ENCODE peak calls at places on chromosomes 6 and 20, in five cellular contexts. K is K562, W is HepG2, S is HCT116, Z is H1. N is an unnamed sample.

GRCh38 chr6:44101832-44102231 is 25.4 kb downstream of the MRPL14 start:
- DNase-seq in K (no peak), S (no peak), W (no peak), Z (no peak), N (no peak)

GRCh38 chr20:42373049-42373448 is 754.9 kb upstream of the CHD6 start:
- DNase-seq in W (no peak), Z (no peak), K (no peak), S (no peak), N (no peak)

GRCh38 chr6:88290432-88290831 is 124.3 kb upstream of the CNR1 start:
- DNase-seq in W (no peak), S (no peak), K (no peak), Z (no peak), N (peak; percentile 9)

GRCh38 chr20:40524071-40524470 is 165.0 kb downstream of the MAFB start:
- DNase-seq in Z (no peak), K (no peak), W (no peak), S (no peak), N (no peak)

GRCh38 chr20:21511850-21512633 is 1.8 kb downstream of the NKX2-2 start:
- DNase-seq in K (no peak), S (no peak), Z (peak; percentile 81), W (no peak), N (no peak)

GRCh38 chr20:62831854-62832211 is 15.0 kb downstream of the COL9A3 start:
- DNase-seq in K (no peak), Z (no peak), S (no peak), W (peak; percentile 65), N (no peak)

GRCh38 chr20:40564997-40565680 is 123.9 kb downstream of the MAFB start:
- DNase-seq in W (no peak), S (peak; percentile 71), Z (no peak), K (no peak), N (no peak)

GRCh38 chr6:37103169-37104039 is 66.5 kb upstream of the PIM1 start:
- DNase-seq in W (peak; percentile 85), K (peak; percentile 97), S (no peak), Z (no peak), N (no peak)

GRCh38 chr6:55174211-55175013 is at the start of gene HCRTR2:
- DNase-seq in Z (peak; percentile 59), W (no peak), S (no peak), K (no peak), N (no peak)

GRCh38 chr6:126217497-126217896 is 122.4 kb upstream of the CENPW start:
- DNase-seq in K (no peak), S (no peak), Z (no peak), W (no peak), N (no peak)

GRCh38 chr20:32535953-32536823 is 48.9 kb downstream of the NOL4L start:
- DNase-seq in S (peak; percentile 7), W (peak; percentile 79), K (peak; percentile 94), Z (peak; percentile 74), N (no peak)

GRCh38 chr6:41657131-41658094 is 19.1 kb downstream of the MDFI start:
- DNase-seq in W (peak; percentile 21), S (no peak), K (no peak), Z (no peak), N (no peak)

GRCh38 chr20:36113015-36113414 is 41.5 kb upstream of the EPB41L1 start:
- DNase-seq in K (no peak), S (no peak), Z (no peak), W (no peak), N (no peak)

GRCh38 chr6:43040542-43041257 is 13.0 kb downstream of the CUL7 start:
- DNase-seq in S (no peak), K (no peak), W (no peak), Z (no peak), N (no peak)

GRCh38 chr6:43070028-43070632 is 6.0 kb upstream of the PTK7 start:
- DNase-seq in S (peak; percentile 49), Z (no peak), W (peak; percentile 83), K (peak; percentile 51), N (no peak)

GRCh38 chr20:34825530-34826362 is at the start of gene NCOA6:
- DNase-seq in K (peak; percentile 94), S (peak; percentile 50), Z (peak; percentile 78), W (peak; percentile 76), N (no peak)

GRCh38 chr20:53818457-53819177 is 225.0 kb upstream of the ZNF217 start:
- DNase-seq in S (no peak), W (no peak), Z (no peak), K (no peak), N (no peak)

GRCh38 chr6:70394518-70395300 is 18.6 kb upstream of the FAM135A start:
- DNase-seq in K (peak; percentile 70), S (no peak), Z (no peak), W (no peak), N (no peak)

GRCh38 chr6:107695061-107695715 is 128.9 kb downstream of the SCML4 start:
- DNase-seq in Z (no peak), S (no peak), K (no peak), W (no peak), N (no peak)

GRCh38 chr6:40779399-40779798 is 192.2 kb upstream of the LRFN2 start:
- DNase-seq in W (no peak), S (peak; percentile 34), K (no peak), Z (no peak), N (no peak)

GRCh38 chr6:137056121-137056880 is 11.5 kb upstream of the IL20RA start:
- DNase-seq in S (peak; percentile 62), W (no peak), K (no peak), Z (no peak), N (no peak)

GRCh38 chr6:11412011-11412424 is 125.5 kb upstream of the TMEM170B start:
- DNase-seq in S (no peak), Z (no peak), K (no peak), W (no peak), N (no peak)

GRCh38 chr20:52789716-52790115 is 182.4 kb upstream of the TSHZ2 start:
- DNase-seq in S (no peak), K (no peak), W (no peak), Z (no peak), N (no peak)

GRCh38 chr20:14117768-14118167 is 122.5 kb downstream of the MACROD2 start:
- DNase-seq in K (no peak), W (no peak), S (no peak), Z (no peak), N (no peak)

GRCh38 chr6:106473807-106474206 is 113.3 kb downstream of the CRYBG1 start:
- DNase-seq in W (no peak), K (no peak), Z (no peak), S (no peak), N (no peak)

GRCh38 chr20:62394248-62395245 is 7.6 kb downstream of the RPS21 start:
- DNase-seq in K (no peak), S (no peak), Z (no peak), W (no peak), N (no peak)

GRCh38 chr6:167744681-167745659 is 81.7 kb upstream of the AFDN start:
- DNase-seq in W (no peak), K (no peak), Z (no peak), S (no peak), N (no peak)

GRCh38 chr6:152272486-152272885 is 364.7 kb downstream of the SYNE1 start:
- DNase-seq in K (no peak), W (no peak), Z (no peak), S (no peak), N (no peak)

GRCh38 chr20:4488407-4489339 is 233.0 kb upstream of the PRND start:
- DNase-seq in S (no peak), W (no peak), K (no peak), Z (no peak), N (no peak)
- TF ChIP-seq SRF in S (no peak), W (no peak), K (no peak), Z (no peak), N (no peak)

GRCh38 chr6:159701413-159701999 is 8.5 kb upstream of the SOD2 start:
- DNase-seq in Z (no peak), W (peak; percentile 43), S (no peak), K (no peak), N (no peak)
- TF ChIP-seq SRF in Z (no peak), W (no peak), S (no peak), K (no peak), N (no peak)

GRCh38 chr6:21769973-21770372 is 176.4 kb downstream of the SOX4 start:
- DNase-seq in S (no peak), K (no peak), W (no peak), Z (no peak), N (no peak)
- TF ChIP-seq SRF in S (no peak), K (no peak), W (no peak), Z (no peak), N (no peak)

GRCh38 chr6:35919827-35920751 is 809 bp downstream of the SRPK1 start:
- DNase-seq in S (no peak), W (peak; percentile 56), K (peak; percentile 37), Z (peak; percentile 66), N (no peak)
- TF ChIP-seq SRF in S (no peak), W (no peak), K (no peak), Z (no peak), N (no peak)

DNA sequence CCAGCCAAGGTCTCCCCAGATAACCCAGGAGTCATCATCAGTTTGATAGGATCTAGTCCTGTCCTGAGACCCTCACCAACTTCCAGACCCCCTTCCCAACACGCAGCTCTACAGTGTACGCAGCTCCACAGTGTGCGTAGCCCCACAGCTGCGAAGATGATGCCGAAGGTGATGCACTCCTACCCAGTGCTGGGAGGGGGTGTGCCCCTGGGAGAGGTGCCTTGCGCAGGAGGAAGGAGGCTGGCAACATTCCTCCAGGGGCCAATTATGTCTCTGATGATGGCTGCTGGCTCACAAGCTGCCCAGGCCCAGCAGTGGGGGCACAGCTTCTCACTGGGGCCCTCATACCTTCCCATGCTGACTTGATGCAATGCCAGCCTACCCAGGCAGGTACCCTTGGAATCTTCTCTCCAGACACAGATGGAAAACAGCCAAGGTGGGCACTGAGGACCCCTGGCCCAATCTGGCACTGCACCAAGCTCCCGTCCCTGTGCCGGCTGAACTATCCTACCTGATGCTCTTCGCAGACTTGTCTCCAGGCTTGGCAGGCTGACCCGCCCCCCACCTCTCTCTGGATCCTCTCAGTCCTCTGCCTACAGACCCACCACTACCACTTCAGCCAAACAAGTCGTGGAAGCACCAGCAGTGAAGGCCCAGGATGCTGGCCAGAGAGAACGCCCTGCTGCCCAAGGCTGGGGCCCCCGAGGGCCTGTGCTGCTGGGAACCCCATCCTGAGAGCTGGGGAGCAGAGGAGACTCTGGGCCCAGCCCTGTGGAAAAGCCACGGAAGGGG is 1.4 kb downstream of the ZNF512B start:
- DNase-seq in Z (no peak), S (no peak), K (no peak), W (no peak), N (no peak)
- TF ChIP-seq SRF in Z (no peak), S (no peak), K (no peak), W (no peak), N (no peak)

GRCh38 chr6:23874985-23875384 is 251.0 kb upstream of the NRSN1 start:
- DNase-seq in W (no peak), Z (no peak), S (no peak), K (no peak), N (no peak)

DNA sequence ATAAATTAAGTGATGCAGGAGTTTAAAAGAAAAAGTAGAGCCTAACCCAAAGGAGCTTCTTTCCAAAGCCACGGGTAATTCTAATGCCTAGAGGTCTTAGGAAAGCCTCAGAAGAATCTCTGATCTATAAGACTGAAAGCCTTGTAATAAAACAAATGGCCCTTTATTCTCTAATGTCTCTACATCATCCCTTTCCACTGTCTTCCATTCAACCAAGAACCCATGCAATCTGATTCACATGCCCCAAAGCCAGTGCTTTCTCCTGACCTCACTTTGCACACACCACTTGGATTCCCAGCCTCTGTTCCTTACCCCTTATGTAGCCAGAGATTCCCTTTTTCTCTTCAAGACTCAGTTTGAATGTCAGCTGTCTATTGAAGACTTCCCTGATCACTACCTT is 252.9 kb upstream of the NRSN1 start:
- DNase-seq in W (no peak), S (no peak), K (no peak), Z (no peak), N (no peak)
- TF ChIP-seq SRF in W (no peak), S (no peak), K (no peak), Z (no peak), N (no peak)

N was measured in GM12878.